ENCODE peak calls at places on chromosomes 11 and 22, in nine cellular contexts. O is breast epithelium; B is lower lobe of right lung; V is Peyer's patch; R is neural progenitor cell; Y is dorsolateral prefrontal cortex; E is pancreas; F is suprapubic skin; I is CD4-positive, alpha-beta T cell. S is an unnamed sample.

GRCh38 chr11:44430140-44430539 is 120.2 kb upstream of the ALX4 start:
- DNase-seq in O (no peak), B (no peak), I (no peak), V (no peak), Y (no peak), E (no peak), F (no peak), R (no peak), S (no peak)

GRCh38 chr22:49201046-49201970 is 626.4 kb downstream of the BRD1 start:
- DNase-seq in Y (no peak), E (no peak), R (no peak), O (peak; percentile 36), F (peak; percentile 73), V (no peak), I (no peak), B (peak; percentile 32), S (peak; percentile 34)

GRCh38 chr11:121578216-121579063 is 125.7 kb upstream of the SORL1-AS1 start:
- DNase-seq in B (no peak), I (no peak), Y (no peak), F (no peak), E (no peak), V (no peak), O (no peak), R (no peak), S (no peak)

GRCh38 chr11:80165763-80166162 is 724.9 kb upstream of the TENM4 start:
- DNase-seq in Y (no peak), E (no peak), V (no peak), I (no peak), F (no peak), B (no peak), R (no peak), O (no peak), S (no peak)

GRCh38 chr11:94203070-94203469 is 74.4 kb downstream of the PANX1 start:
- DNase-seq in R (no peak), O (no peak), E (no peak), F (no peak), B (no peak), V (no peak), Y (no peak), I (no peak), S (no peak)

GRCh38 chr22:37309221-37310074 is 27.1 kb downstream of the CYTH4 start:
- DNase-seq in I (peak; percentile 56), R (no peak), F (no peak), B (no peak), E (no peak), Y (no peak), O (no peak), V (peak; percentile 80), S (peak; percentile 80)

GRCh38 chr22:47605886-47606285 is 843.4 kb downstream of the TBC1D22A start:
- DNase-seq in E (no peak), B (peak; percentile 6), F (peak; percentile 23), V (no peak), R (no peak), O (no peak), Y (peak; percentile 13), I (no peak), S (no peak)

GRCh38 chr22:47174096-47174495 is 411.6 kb downstream of the TBC1D22A start:
- DNase-seq in E (peak; percentile 5), R (no peak), F (peak; percentile 74), Y (no peak), I (no peak), O (peak; percentile 45), B (peak; percentile 32), V (no peak), S (peak; percentile 21)

DNA sequence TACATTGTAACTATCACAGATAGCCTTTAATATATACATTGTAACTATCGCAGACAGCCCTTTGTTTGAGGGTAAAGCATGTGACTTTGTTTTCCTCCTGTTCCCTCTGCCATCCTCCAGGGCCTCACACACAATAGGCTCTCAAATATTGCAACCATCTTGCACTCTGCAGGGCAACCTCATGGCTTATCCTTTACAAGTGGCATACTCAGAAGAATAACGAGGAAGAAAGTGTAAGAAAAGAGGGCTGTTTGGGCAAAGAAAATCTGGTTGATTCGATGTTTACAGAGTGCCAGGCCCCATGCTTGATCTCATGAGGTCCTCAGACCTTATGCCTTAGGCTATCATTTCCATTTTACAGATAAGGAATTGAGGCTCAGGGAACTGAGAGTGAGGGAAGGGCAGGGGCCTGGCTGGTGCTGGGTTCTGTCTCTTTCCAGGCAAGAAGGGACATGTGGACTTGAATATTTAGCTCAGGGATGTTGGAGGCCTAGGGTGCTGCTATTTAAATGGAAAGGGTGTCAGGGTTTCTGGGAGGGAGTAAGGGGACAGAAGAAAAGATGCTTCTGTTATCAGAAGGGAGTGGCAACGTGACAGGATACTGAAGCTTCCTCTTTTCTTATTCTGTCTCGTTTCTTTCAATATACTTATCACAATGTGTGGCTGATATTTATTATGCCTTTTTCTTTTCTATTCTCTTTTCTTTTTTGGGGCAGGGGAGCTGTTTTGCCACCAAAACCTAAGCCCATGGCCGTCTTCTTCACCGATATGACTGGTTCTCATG is 1.1 kb upstream of the SAMM50 start:
- DNase-seq in E (no peak), Y (no peak), V (no peak), B (no peak), F (no peak), O (no peak), I (no peak), R (no peak), S (no peak)
- H3K27ac ChIP-seq in E (no peak overlapping the region), Y (no peak overlapping the region), V (no peak overlapping the region), B (no peak overlapping the region), F (no peak overlapping the region), O (no peak overlapping the region), I (no peak overlapping the region), R (no peak overlapping the region), S (peak overlapping the region; percentile 92)

DNA sequence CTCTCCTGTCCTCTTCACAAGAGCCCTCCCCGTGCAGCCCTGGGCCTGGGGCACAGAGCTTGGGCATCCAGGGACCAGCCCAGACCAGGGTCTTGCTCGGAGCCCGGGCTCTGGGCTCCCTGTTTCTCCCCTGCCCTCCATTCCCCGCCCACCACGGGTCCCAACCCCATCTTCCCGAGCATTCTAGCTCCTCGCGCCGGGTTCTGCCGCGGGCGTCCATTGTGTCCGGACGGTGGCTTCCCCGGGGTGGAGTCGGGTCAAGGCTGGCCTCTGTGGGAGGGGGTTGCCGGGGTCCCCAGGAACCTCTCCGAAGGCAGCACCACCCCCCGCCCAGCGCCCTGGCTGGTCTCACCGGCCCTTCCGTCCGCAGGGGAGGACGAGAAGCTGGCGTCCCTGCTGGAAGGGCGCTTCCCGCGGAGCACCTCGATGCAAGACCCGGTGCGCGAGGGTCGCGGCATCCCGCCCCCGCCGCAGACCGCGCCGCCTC is 18.1 kb upstream of the ACR start:
- DNase-seq in V (no peak), B (no peak), E (no peak), R (peak; percentile 29), I (no peak), O (no peak), F (no peak), Y (no peak), S (no peak)
- H3K27me3 ChIP-seq in V (peaks cover 4% of the 10 kb centered on the region), B (peaks cover 18% of the 10 kb centered on the region), E (no peaks in the 10 kb centered on the region), R (peaks cover 57% of the 10 kb centered on the region), I (no peaks in the 10 kb centered on the region), O (peaks cover 23% of the 10 kb centered on the region), F (peaks cover 24% of the 10 kb centered on the region), Y (no peaks in the 10 kb centered on the region), S (peaks cover 32% of the 10 kb centered on the region)

DNA sequence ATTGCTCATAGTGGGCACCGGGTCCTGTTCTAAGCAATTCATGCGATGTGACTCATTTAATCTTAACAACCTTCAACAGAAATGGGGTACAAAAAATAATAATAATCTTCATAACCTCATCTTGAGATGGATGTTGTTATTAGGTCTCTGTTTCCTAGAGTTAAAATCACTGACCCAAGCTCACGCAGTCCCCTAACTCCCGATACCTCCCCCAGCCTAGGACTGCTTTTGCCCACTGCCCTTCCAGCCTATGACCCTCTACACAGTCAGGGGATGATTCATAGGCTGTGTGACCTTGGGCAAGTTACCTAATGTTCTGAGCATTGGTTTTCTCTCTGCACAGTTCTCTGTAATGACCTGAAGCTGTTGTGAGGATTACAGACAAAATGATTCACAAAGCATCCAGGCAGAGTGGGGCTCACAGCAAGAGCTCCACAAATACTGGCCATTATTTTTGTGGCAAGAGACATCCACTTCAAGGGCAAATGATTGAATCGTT is 19.9 kb downstream of the MTFP1 start:
- DNase-seq in I (no peak), R (no peak), F (no peak), Y (no peak), V (no peak), O (no peak), E (no peak), B (no peak), S (no peak)
- TF ChIP-seq CTCF in I (peak; percentile 23), R (no peak), F (no peak), Y (no peak), V (no peak), O (no peak), E (no peak), B (no peak), S (no peak)

DNA sequence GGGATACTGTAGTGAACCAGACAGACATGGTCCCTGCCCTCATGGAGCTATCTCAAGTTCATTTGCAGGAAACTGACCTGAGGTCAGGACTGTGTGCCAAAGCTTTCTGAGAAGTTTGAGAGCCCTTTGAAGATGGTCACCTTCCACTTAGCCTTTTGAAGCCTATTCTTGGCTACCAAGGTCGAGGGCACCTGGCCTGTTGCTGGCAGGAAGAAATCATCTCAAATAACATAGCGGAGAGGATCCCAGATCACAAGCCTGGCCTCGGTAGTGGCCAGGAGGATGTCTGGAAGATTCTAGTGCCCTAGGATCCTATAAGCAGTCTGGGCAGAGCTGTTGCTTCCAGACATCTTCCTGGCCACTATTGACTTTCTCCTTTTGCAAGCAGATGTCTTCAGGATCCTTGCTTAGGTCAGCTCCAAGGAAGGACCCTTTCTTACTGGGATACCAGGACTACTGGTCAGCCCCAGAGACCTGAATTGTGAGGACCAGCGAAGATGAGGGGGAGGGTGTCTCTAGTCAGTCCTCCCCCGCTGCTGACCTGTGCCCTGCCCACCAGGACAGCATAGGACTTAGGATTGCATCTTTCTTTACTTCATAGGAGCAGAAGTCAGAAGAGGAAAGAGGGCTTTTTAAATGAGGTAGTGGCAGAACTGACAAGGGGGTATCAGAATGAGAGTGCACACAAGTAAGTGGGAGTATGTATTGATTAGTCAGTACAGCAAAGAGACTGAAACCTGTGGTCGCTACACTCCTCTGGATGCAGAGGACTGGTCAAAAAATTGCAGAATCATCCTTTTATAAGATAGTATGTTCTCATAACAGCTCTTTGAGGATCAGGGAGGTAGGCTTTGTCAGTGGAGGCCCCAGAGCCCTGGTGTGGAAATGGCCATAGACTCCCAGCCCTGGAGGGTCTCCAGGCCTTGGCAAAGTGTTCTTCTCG is 94.8 kb downstream of the TEAD1 start:
- DNase-seq in V (no peak), R (no peak), F (no peak), O (no peak), I (no peak), Y (no peak), B (no peak), E (no peak), S (no peak)
- H3K27ac ChIP-seq in V (no peak overlapping the region), R (no peak overlapping the region), F (no peak overlapping the region), O (peak overlapping the region; percentile 38), I (no peak overlapping the region), Y (no peak overlapping the region), B (no peak overlapping the region), E (peak overlapping the region; percentile 51), S (no peak overlapping the region)

DNA sequence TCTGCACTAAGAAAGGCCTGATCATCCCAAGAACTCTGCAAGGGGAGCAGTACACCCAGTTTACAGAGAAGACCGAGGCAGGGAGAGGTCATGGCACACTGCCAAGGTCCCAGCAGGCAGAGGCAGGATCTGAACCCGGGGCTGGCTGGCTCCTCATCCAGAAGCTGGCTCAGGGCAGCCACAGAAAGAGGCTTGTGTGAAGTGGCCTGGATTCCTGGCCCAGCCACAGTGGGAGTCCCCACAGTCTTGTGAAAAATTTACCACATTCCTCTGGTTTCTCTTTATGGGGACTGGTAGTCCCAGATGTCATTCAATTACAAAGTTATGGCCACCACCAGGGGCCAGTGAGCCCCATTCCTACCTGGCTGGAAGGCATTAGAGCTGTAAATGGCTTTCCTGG is 440.5 kb downstream of the MIAT start:
- DNase-seq in O (no peak), I (no peak), V (no peak), R (no peak), Y (no peak), B (no peak), F (no peak), E (no peak), S (no peak)
- H3K27me3 ChIP-seq in O (peaks cover 2% of the 10 kb centered on the region), I (peaks cover 21% of the 10 kb centered on the region), V (no peaks in the 10 kb centered on the region), R (peaks cover 5% of the 10 kb centered on the region), Y (peaks cover 8% of the 10 kb centered on the region), B (peaks cover 22% of the 10 kb centered on the region), F (peaks cover 33% of the 10 kb centered on the region), E (no peaks in the 10 kb centered on the region), S (peaks cover 71% of the 10 kb centered on the region)